ENCODE peak calls at places on chromosomes 11 and 22, in five cellular contexts. One of them, this sample, is unnamed.
A peak's percentile ranks its signal among the peaks of the same experiment; 100 is the strongest.

GRCh38 chr11:104090767-104091166 is 54.3 kb downstream of the DDI1 start:
- DNase-seq in GM23338: no peak
- DNase-seq in BE2C: no peak
- DNase-seq in lower lobe of right lung: no peak
- DNase-seq in endodermal cell: no peak
- DNase-seq in this sample: no peak

GRCh38 chr22:19761500-19762314 is 1.1 kb downstream of the TBX1 start:
- DNase-seq in endodermal cell: peak; percentile 73
- DNase-seq in GM23338: peak; percentile 53
- DNase-seq in lower lobe of right lung: no peak
- DNase-seq in BE2C: no peak
- DNase-seq in this sample: no peak

GRCh38 chr11:130449996-130450419 is 1.6 kb downstream of the ADAMTS15 start:
- DNase-seq in BE2C: no peak
- DNase-seq in lower lobe of right lung: peak; percentile 81
- DNase-seq in endodermal cell: peak; percentile 97
- DNase-seq in GM23338: peak; percentile 98
- DNase-seq in this sample: peak; percentile 91

GRCh38 chr11:100748153-100748552 is 61.1 kb downstream of the ARHGAP42 start:
- DNase-seq in GM23338: no peak
- DNase-seq in lower lobe of right lung: no peak
- DNase-seq in BE2C: no peak
- DNase-seq in endodermal cell: no peak
- DNase-seq in this sample: no peak

GRCh38 chr11:9530901-9531625 is 42.4 kb upstream of the WEE1 start:
- DNase-seq in endodermal cell: peak; percentile 62
- DNase-seq in GM23338: no peak
- DNase-seq in lower lobe of right lung: peak; percentile 54
- DNase-seq in BE2C: no peak
- DNase-seq in this sample: no peak

GRCh38 chr11:2106583-2107209 is 32.5 kb downstream of the IGF2 start:
- DNase-seq in GM23338: no peak
- DNase-seq in lower lobe of right lung: no peak
- DNase-seq in endodermal cell: no peak
- DNase-seq in BE2C: no peak
- DNase-seq in this sample: no peak

GRCh38 chr11:119617343-119617713 is 111.7 kb downstream of the NECTIN1 start:
- DNase-seq in endodermal cell: no peak
- DNase-seq in lower lobe of right lung: no peak
- DNase-seq in BE2C: no peak
- DNase-seq in GM23338: no peak
- DNase-seq in this sample: no peak

GRCh38 chr11:93005239-93005638 is 35.8 kb downstream of the MTNR1B start:
- DNase-seq in lower lobe of right lung: no peak
- DNase-seq in GM23338: no peak
- DNase-seq in BE2C: no peak
- DNase-seq in endodermal cell: no peak
- DNase-seq in this sample: no peak

GRCh38 chr22:45208993-45209838 is 31.5 kb downstream of the KIAA0930 start:
- DNase-seq in endodermal cell: peak; percentile 91
- DNase-seq in lower lobe of right lung: no peak
- DNase-seq in GM23338: peak; percentile 75
- DNase-seq in BE2C: peak; percentile 93
- DNase-seq in this sample: no peak

GRCh38 chr22:17980013-17980510 is 44.3 kb downstream of the MICAL3 start:
- DNase-seq in endodermal cell: no peak
- DNase-seq in BE2C: no peak
- DNase-seq in lower lobe of right lung: no peak
- DNase-seq in GM23338: peak; percentile 56
- DNase-seq in this sample: no peak

GRCh38 chr22:25403284-25403606 is 161.2 kb upstream of the GRK3 start:
- DNase-seq in lower lobe of right lung: no peak
- DNase-seq in endodermal cell: no peak
- DNase-seq in BE2C: no peak
- DNase-seq in GM23338: no peak
- DNase-seq in this sample: no peak
- H3K4me3 ChIP-seq in lower lobe of right lung: peak overlapping the region; percentile 71
- H3K4me3 ChIP-seq in endodermal cell: peak overlapping the region; percentile 90
- H3K4me3 ChIP-seq in BE2C: peak overlapping the region; percentile 73
- H3K4me3 ChIP-seq in GM23338: peak overlapping the region; percentile 68
- H3K4me3 ChIP-seq in this sample: peak overlapping the region; percentile 88

GRCh38 chr11:12901272-12901671 is 107.8 kb upstream of the RASSF10 start:
- DNase-seq in GM23338: no peak
- DNase-seq in BE2C: no peak
- DNase-seq in lower lobe of right lung: no peak
- DNase-seq in endodermal cell: no peak
- DNase-seq in this sample: no peak
- H3K4me3 ChIP-seq in GM23338: no peak overlapping the region
- H3K4me3 ChIP-seq in BE2C: no peak overlapping the region
- H3K4me3 ChIP-seq in lower lobe of right lung: no peak overlapping the region
- H3K4me3 ChIP-seq in endodermal cell: no peak overlapping the region
- H3K4me3 ChIP-seq in this sample: no peak overlapping the region

DNA sequence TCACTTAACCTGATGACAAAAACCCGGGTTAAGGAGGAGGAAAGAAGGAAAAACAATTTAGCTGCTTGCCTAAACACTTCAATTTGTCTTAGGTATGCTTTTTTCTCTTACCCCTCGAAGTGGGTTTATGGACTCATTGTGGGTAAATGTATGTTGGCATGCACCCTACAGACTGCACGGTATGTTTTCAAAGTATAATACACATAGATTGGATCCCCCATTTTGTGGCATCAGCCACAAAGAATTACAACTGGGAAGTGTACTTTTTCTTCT is 2.3 kb downstream of the YAP1 start:
- DNase-seq in GM23338: no peak
- DNase-seq in lower lobe of right lung: no peak
- DNase-seq in BE2C: no peak
- DNase-seq in endodermal cell: no peak
- DNase-seq in this sample: no peak
- H3K4me3 ChIP-seq in GM23338: peak overlapping the region; percentile 81
- H3K4me3 ChIP-seq in lower lobe of right lung: peak overlapping the region; percentile 82
- H3K4me3 ChIP-seq in BE2C: no peak overlapping the region
- H3K4me3 ChIP-seq in endodermal cell: peak overlapping the region; percentile 98
- H3K4me3 ChIP-seq in this sample: peak overlapping the region; percentile 94

GRCh38 chr11:120712862-120713770 is 201.6 kb downstream of the GRIK4 start:
- DNase-seq in lower lobe of right lung: no peak
- DNase-seq in endodermal cell: no peak
- DNase-seq in BE2C: no peak
- DNase-seq in GM23338: no peak
- DNase-seq in this sample: no peak

GRCh38 chr11:120714448-120714847 is 202.9 kb downstream of the GRIK4 start:
- DNase-seq in GM23338: no peak
- DNase-seq in BE2C: no peak
- DNase-seq in endodermal cell: no peak
- DNase-seq in lower lobe of right lung: no peak
- DNase-seq in this sample: no peak

GRCh38 chr11:120717623-120718022 is 206.1 kb downstream of the GRIK4 start:
- DNase-seq in GM23338: no peak
- DNase-seq in BE2C: no peak
- DNase-seq in lower lobe of right lung: no peak
- DNase-seq in endodermal cell: no peak
- DNase-seq in this sample: no peak

GRCh38 chr11:120717042-120717441 is 205.5 kb downstream of the GRIK4 start:
- DNase-seq in BE2C: no peak
- DNase-seq in endodermal cell: no peak
- DNase-seq in lower lobe of right lung: no peak
- DNase-seq in GM23338: no peak
- DNase-seq in this sample: no peak

GRCh38 chr11:120715239-120715638 is 203.7 kb downstream of the GRIK4 start:
- DNase-seq in GM23338: peak; percentile 77
- DNase-seq in endodermal cell: no peak
- DNase-seq in lower lobe of right lung: no peak
- DNase-seq in BE2C: no peak
- DNase-seq in this sample: no peak
- H3K4me3 ChIP-seq in GM23338: no peak overlapping the region
- H3K4me3 ChIP-seq in endodermal cell: no peak overlapping the region
- H3K4me3 ChIP-seq in lower lobe of right lung: peak overlapping the region; percentile 16
- H3K4me3 ChIP-seq in BE2C: peak overlapping the region; percentile 58
- H3K4me3 ChIP-seq in this sample: no peak overlapping the region

DNA sequence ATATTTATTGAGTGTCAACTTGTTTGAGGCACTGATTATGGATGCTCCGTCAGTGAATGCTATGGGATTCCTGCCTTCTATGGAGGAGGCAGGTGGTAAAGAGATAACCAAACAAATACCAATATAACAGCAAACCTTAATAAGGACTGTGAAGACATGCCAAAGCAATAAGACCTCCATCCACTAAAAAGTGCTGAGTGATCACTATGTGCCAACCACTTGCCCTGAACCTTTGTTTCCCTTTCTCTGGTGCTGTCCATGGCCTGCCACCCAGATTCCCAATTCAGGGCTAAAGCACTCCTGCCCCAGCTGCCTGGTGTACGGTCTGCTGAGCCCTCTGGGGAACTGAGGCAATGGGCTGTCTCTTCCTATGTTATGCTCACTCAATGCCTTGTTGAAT is 1074.9 kb downstream of the OPCML start:
- DNase-seq in endodermal cell: no peak
- DNase-seq in lower lobe of right lung: no peak
- DNase-seq in BE2C: no peak
- DNase-seq in GM23338: no peak
- DNase-seq in this sample: no peak
- H3K4me3 ChIP-seq in endodermal cell: no peak overlapping the region
- H3K4me3 ChIP-seq in lower lobe of right lung: no peak overlapping the region
- H3K4me3 ChIP-seq in BE2C: no peak overlapping the region
- H3K4me3 ChIP-seq in GM23338: no peak overlapping the region
- H3K4me3 ChIP-seq in this sample: no peak overlapping the region

DNA sequence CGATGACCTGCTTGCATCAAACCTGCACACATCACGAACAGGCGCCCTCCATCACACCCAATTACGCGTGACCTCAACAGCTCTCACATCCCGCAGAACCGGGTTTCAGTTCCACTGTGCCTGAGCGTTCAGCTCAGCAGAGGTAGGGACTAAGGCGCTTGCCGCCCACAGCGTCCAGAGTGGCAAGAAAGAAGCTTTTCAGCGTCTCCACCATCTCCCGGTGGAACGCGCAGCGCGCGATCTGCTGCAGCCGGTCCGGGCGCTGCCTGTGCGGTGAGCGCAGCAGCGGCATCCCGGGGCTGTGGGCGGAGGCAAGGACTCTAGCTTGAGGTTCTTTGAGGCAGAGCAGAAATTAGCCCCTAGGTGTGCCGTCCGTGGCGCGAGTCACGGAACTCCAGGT is 1.5 kb upstream of the CALCA start:
- DNase-seq in endodermal cell: peak; percentile 82
- DNase-seq in lower lobe of right lung: no peak
- DNase-seq in BE2C: peak; percentile 18
- DNase-seq in GM23338: peak; percentile 60
- DNase-seq in this sample: no peak
- H3K4me3 ChIP-seq in endodermal cell: peak overlapping the region; percentile 73
- H3K4me3 ChIP-seq in lower lobe of right lung: peak overlapping the region; percentile 39
- H3K4me3 ChIP-seq in BE2C: peak overlapping the region; percentile 29
- H3K4me3 ChIP-seq in GM23338: peak overlapping the region; percentile 74
- H3K4me3 ChIP-seq in this sample: peak overlapping the region; percentile 58

DNA sequence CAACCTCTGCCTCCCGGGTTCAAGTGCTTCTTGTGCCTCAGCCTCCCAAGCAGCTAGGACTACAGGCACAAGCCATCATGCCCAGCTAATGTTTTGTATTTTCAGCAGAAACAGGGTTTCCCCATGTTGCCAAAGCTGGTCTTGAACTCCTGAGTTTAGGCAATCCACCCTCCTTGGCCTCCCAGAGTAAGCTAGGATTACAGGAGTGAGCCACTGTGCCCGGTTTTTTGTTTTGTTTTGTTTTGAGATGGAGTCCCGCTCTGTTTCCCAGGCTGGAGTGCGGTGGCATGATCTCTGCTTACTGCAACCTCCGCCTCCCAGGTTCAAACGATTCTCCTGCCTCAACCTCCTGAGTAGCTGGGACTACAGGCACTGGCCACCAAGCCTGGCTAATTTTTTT is 41.0 kb downstream of the CELF1 start:
- DNase-seq in endodermal cell: no peak
- DNase-seq in GM23338: no peak
- DNase-seq in BE2C: no peak
- DNase-seq in lower lobe of right lung: no peak
- DNase-seq in this sample: no peak
- H3K4me3 ChIP-seq in endodermal cell: no peak overlapping the region
- H3K4me3 ChIP-seq in GM23338: no peak overlapping the region
- H3K4me3 ChIP-seq in BE2C: no peak overlapping the region
- H3K4me3 ChIP-seq in lower lobe of right lung: no peak overlapping the region
- H3K4me3 ChIP-seq in this sample: no peak overlapping the region

GRCh38 chr22:40076702-40077645 is 82.2 kb downstream of the FAM83F start:
- DNase-seq in GM23338: peak; percentile 46
- DNase-seq in BE2C: no peak
- DNase-seq in endodermal cell: no peak
- DNase-seq in lower lobe of right lung: no peak
- DNase-seq in this sample: no peak
- H3K4me3 ChIP-seq in GM23338: peak overlapping the region; percentile 14
- H3K4me3 ChIP-seq in BE2C: no peak overlapping the region
- H3K4me3 ChIP-seq in endodermal cell: no peak overlapping the region
- H3K4me3 ChIP-seq in lower lobe of right lung: no peak overlapping the region
- H3K4me3 ChIP-seq in this sample: no peak overlapping the region

GRCh38 chr22:39309364-39309861 is 10.0 kb downstream of the RPL3 start:
- DNase-seq in lower lobe of right lung: no peak
- DNase-seq in GM23338: peak; percentile 89
- DNase-seq in endodermal cell: peak; percentile 86
- DNase-seq in BE2C: no peak
- DNase-seq in this sample: no peak
- H3K4me3 ChIP-seq in lower lobe of right lung: peak overlapping the region; percentile 25
- H3K4me3 ChIP-seq in GM23338: no peak overlapping the region
- H3K4me3 ChIP-seq in endodermal cell: no peak overlapping the region
- H3K4me3 ChIP-seq in BE2C: no peak overlapping the region
- H3K4me3 ChIP-seq in this sample: peak overlapping the region; percentile 51

This sample was measured in left ventricle myocardium inferior.